ENCODE peak calls at places on chromosomes 3 and 15, in four cellular contexts. M is breast epithelium, J is ovary, T is HL-60. C is an unnamed sample.

GRCh38 chr3:86774082-86774691 is 216.8 kb downstream of the VGLL3 start:
- DNase-seq in T (no peak), M (no peak), J (no peak), C (no peak)

GRCh38 chr3:62604301-62604700 is 231.0 kb upstream of the FEZF2 start:
- DNase-seq in M (no peak), J (no peak), T (no peak), C (no peak)

GRCh38 chr3:16846373-16847078 is 38.2 kb upstream of the PLCL2 start:
- DNase-seq in J (no peak), M (no peak), T (peak), C (no peak)

GRCh38 chr3:119296723-119297122 is 2.5 kb downstream of the ARHGAP31 start:
- DNase-seq in T (no peak), M (no peak), J (no peak), C (no peak)

GRCh38 chr15:59299919-59300617 is 72.6 kb downstream of the MYO1E start:
- DNase-seq in T (peak), M (no peak), J (no peak), C (no peak)

GRCh38 chr15:78691167-78691872 is 50.3 kb upstream of the CHRNB4 start:
- DNase-seq in T (no peak), M (no peak), J (no peak), C (no peak)

GRCh38 chr15:74345051-74345450 is 22.4 kb downstream of the CYP11A1 start:
- DNase-seq in T (no peak), M (no peak), J (no peak), C (no peak)

GRCh38 chr15:24954783-24955548 is at the start of the genes SNRPN and SNURF:
- DNase-seq in T (peak), M (peak), J (peak), C (peak)

GRCh38 chr15:65638681-65639089 is 16.9 kb downstream of the SLC24A1 start:
- DNase-seq in J (no peak), M (no peak), T (peak), C (peak)

GRCh38 chr15:44308874-44309273 is 20.4 kb downstream of the GOLM2 start:
- DNase-seq in M (no peak), J (no peak), T (no peak), C (no peak)

GRCh38 chr3:25894101-25894500 is 104.2 kb downstream of the OXSM start:
- DNase-seq in T (no peak), M (no peak), J (no peak), C (no peak)

GRCh38 chr15:25787855-25788521 is 75.1 kb downstream of the ATP10A start:
- DNase-seq in J (peak), T (no peak), M (no peak), C (no peak)

GRCh38 chr3:183116051-183116614 is 16.8 kb upstream of the MCCC1 start:
- DNase-seq in J (no peak), M (no peak), T (peak), C (peak)

GRCh38 chr3:115836944-115837343 is 213.6 kb downstream of the GAP43 start:
- DNase-seq in M (no peak), T (no peak), J (no peak), C (no peak)

GRCh38 chr3:65854606-65855304 is 184.0 kb downstream of the MAGI1 start:
- DNase-seq in M (no peak), T (no peak), J (no peak), C (no peak)

GRCh38 chr3:143241556-143241955 is 122.0 kb downstream of the CHST2 start:
- DNase-seq in M (no peak), T (no peak), J (no peak), C (no peak)

GRCh38 chr3:194117114-194117845 is 18.7 kb upstream of the HES1 start:
- DNase-seq in M (no peak), T (no peak), J (no peak), C (no peak)

GRCh38 chr3:24514139-24514538 is 19.5 kb upstream of the THRB start:
- DNase-seq in J (no peak), T (no peak), M (no peak), C (no peak)

GRCh38 chr15:62569460-62570404 is 404.6 kb upstream of the C2CD4B start:
- DNase-seq in T (peak), J (peak), M (peak), C (no peak)

GRCh38 chr3:39186692-39187151 is 5.7 kb downstream of the XIRP1 start:
- DNase-seq in T (no peak), M (no peak), J (no peak), C (no peak)

GRCh38 chr3:32569540-32570425 is 875 bp downstream of the DYNC1LI1 start:
- DNase-seq in J (peak), T (peak), M (peak), C (peak)
- TF ChIP-seq CTCF in J (no peak), T (no peak), M (no peak), C (no peak)

DNA sequence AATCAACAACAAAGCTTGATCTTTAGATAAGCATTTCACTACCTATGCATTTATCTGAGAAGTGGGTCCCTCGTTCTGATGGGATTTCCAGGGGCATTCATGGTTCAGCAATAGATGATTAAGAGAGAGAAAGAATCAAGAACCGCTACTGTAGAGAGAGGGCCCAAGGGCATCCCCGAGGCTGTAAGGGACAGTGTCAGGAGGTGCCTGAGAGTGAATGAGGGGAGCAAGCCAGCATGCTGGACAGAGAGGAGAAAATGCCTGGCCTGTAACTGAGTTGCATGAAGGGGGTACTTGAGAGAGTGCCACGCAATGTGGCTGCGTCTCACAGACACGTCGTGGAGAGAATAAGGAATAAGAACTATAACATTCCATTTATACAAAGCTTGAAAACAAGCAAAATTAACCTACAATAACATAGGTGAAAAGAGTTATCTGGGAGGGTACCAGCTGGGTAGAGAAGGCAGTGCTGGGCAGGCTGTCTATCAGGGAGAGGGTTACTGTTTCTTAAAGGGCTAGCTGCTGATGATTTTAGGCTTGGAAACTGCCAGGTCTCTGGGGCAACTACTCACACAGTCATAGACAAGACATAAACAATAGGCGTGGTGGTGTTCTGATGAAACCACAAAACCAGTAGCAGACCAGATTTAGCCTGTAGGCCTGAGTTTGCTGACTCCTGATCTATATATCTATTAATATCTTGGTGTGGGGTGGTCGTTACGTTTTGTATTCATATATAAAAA is 374.6 kb upstream of the CFAP20DC start:
- DNase-seq in J (no peak), M (no peak), T (no peak), C (no peak)
- H3K4me3 ChIP-seq in J (no peak), M (no peak), T (no peak), C (no peak)

GRCh38 chr3:14224895-14225294 is 46.3 kb downstream of the LSM3 start:
- DNase-seq in M (no peak), T (no peak), J (no peak), C (no peak)

GRCh38 chr3:14228611-14229470 is 50.2 kb downstream of the LSM3 start:
- DNase-seq in J (no peak), T (no peak), M (no peak), C (no peak)

GRCh38 chr3:14225421-14225820 is 46.8 kb downstream of the LSM3 start:
- DNase-seq in J (no peak), M (no peak), T (peak), C (no peak)

GRCh38 chr3:14230729-14231128 is 52.1 kb downstream of the LSM3 start:
- DNase-seq in J (no peak), M (no peak), T (no peak), C (no peak)

DNA sequence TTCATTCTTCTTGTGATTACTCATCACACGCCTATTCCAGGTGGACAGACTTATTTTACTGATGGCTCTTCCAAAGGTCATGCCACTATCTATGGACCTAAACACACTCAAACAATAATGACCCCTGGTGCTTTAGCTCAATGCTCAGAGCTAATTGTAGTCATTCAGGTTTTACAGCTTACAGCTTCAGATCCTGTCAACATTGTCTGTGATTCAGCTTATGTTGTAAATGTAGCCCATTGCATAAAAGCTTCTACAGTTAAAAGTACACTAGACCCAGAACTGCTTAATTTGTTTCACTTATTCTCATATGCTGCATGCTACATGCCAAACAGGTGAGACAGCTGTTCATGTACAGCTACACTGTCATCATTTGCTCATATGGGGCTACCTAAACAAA is 49.2 kb downstream of the LSM3 start:
- DNase-seq in J (no peak), M (no peak), T (no peak), C (no peak)
- H3K27ac ChIP-seq in J (no peak), M (no peak), T (no peak), C (no peak)

GRCh38 chr3:10468611-10469354 is 36.6 kb downstream of the ATP2B2 start:
- DNase-seq in T (no peak), M (no peak), J (no peak), C (no peak)

GRCh38 chr3:10471337-10471721 is 34.1 kb downstream of the ATP2B2 start:
- DNase-seq in T (no peak), J (no peak), M (no peak), C (peak)

GRCh38 chr3:10469406-10470119 is 35.8 kb downstream of the ATP2B2 start:
- DNase-seq in T (no peak), J (no peak), M (no peak), C (no peak)

GRCh38 chr3:10470120-10470665 is 35.2 kb downstream of the ATP2B2 start:
- DNase-seq in M (no peak), J (no peak), T (no peak), C (no peak)

DNA sequence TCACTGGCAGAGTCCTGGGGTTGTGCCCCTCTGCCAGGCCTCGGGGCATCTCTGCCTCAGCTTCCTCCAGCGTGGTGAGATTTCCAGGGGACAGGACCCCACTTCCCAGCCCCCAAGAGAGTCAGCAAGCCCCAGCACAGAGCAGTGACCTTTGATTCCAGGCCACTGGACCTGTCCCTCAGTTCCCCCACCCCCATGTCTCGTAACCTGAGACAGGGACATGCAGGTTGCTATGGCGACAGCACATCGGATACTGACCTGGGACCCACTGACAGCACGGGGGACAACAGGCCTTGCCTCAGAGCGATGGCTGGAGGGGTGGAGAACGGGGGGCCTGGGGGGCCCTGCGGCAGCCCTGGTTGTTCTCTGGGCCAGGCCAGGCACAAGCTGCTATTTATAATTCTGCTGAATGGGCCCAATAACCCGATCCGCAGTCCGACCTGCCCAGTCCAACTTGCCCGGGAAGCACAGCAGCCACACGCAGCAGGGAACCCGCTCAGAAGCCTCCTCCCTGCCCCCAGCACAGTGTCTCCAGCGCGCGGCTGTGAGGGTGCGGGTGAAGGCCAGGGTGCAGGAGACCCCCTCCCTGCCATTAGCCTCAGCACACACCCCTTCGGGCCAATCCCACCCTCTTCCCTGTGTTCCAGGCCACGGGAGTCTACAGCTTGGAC is 34.6 kb downstream of the ATP2B2 start:
- DNase-seq in T (no peak), M (no peak), J (no peak), C (peak)
- TF ChIP-seq CTCF in T (no peak), M (no peak), J (no peak), C (no peak)

GRCh38 chr15:70012895-70013294 is 84.8 kb downstream of the TLE3 start:
- DNase-seq in T (no peak), J (no peak), M (no peak), C (no peak)
- H3K4me3 ChIP-seq in T (no peak), J (no peak), M (no peak), C (no peak)

GRCh38 chr15:43105077-43105769 is 615 bp downstream of the UBR1 start:
- DNase-seq in T (peak), J (no peak), M (no peak), C (no peak)
- H3K27ac ChIP-seq in T (peak), J (no peak), M (peak), C (peak)

GRCh38 chr3:335250-335649 is 138.7 kb downstream of the CHL1 start:
- DNase-seq in M (no peak), T (no peak), J (no peak), C (no peak)

DNA sequence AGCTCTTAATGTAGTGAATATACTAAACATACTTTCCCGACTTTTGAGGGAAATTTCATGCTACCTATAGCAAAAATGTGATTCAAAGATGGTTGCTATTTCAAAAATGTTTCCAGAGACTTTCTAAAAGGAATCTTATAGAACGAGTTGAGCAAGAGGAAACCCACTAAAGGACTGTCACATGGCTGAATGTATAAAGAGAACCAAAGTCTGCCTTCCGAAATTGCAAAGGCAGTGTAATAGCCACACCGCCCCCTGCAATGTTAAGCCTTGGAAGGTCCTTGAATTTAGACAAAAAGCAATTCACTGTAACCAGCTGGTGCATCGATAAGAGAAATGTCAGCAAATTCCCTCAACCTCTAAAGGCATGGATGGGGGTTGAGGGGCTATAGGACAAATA is 142.8 kb downstream of the CHL1 start:
- DNase-seq in T (no peak), J (no peak), M (no peak), C (no peak)
- TF ChIP-seq CTCF in T (no peak), J (no peak), M (no peak), C (no peak)

DNA sequence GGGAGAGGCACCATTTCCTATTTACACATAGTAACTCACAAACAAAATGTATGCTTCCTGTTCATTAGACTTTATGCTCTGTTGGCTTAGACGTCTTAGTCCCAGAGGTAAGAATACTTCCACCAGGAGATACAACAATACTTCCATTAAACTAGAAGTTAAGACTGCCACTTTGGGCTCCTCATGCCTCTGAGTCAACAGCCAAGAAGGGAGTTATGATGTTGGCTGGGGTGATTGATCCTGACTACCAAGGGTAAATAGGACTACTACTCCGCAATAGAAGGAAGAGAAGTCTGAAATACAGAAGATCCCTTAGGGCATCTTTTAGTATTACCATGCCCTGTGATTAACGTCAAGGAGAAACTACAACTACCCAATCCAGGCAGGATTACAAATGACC is 43.5 kb upstream of the ABI3BP start:
- DNase-seq in M (no peak), J (no peak), T (no peak), C (no peak)
- H3K4me3 ChIP-seq in M (no peak), J (no peak), T (no peak), C (no peak)

DNA sequence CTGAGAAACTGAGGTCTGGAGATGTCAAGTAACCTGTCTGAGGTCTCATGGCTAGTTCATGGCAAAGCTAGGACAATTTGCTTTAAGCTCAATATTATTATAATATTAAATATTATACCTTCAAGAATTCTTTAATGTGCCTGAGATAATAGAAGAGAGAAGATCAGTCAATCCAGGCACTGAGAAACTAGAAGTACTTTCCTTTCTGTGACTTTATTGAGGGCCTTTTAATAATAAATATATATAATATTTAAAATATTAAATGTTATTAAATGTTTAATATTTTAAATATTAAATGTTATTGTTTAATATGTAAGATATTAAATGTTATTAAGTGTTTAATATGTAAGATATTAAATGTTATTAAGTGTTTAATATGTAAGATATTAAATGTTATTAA is 144.3 kb upstream of the DNAJC19 start:
- DNase-seq in T (no peak), M (no peak), J (no peak), C (no peak)
- H3K27ac ChIP-seq in T (no peak), M (no peak), J (no peak), C (no peak)

GRCh38 chr15:30990451-30991300 is 752 bp downstream of the MTMR10 start:
- DNase-seq in J (no peak), T (peak), M (peak), C (no peak)
- TF ChIP-seq CTCF in J (no peak), T (no peak), M (no peak), C (no peak)

C was measured in WERI-Rb-1.